ENCODE peak calls at places on chromosome 9, in nine cellular contexts. J is AG09319, O is left ventricle myocardium inferior, N is fibroblast of mammary gland, A is esophagus muscularis mucosa, K is IMR-90, I is B cell, C is progenitor cell of endocrine pancreas, F is bronchial epithelial cell. Y is an unnamed sample.

GRCh38 chr9:97934321-97935115 is 3.5 kb downstream of the HEMGN start:
- DNase-seq in J (no peak), O (no peak), N (no peak), A (no peak), K (no peak), I (no peak), C (no peak), F (no peak), Y (no peak)

GRCh38 chr9:14487547-14488185 is 173.7 kb upstream of the NFIB start:
- DNase-seq in J (no peak), O (no peak), N (no peak), A (no peak), K (no peak), I (no peak), C (no peak), F (no peak), Y (no peak)

GRCh38 chr9:8783999-8784398 is 984.4 kb upstream of the DMAC1 start:
- DNase-seq in J (no peak), O (no peak), N (no peak), A (no peak), K (no peak), I (no peak), C (no peak), F (no peak), Y (no peak)

GRCh38 chr9:77544491-77545000 is 103.6 kb downstream of the GNA14 start:
- DNase-seq in J (no peak), O (no peak), N (peak), A (no peak), K (no peak), I (no peak), C (no peak), F (peak), Y (no peak)

GRCh38 chr9:692636-693459 is 148.6 kb upstream of the DMRT1 start:
- DNase-seq in J (no peak), O (no peak), N (no peak), A (peak), K (no peak), I (no peak), C (no peak), F (no peak), Y (peak)

GRCh38 chr9:557601-558201 is 283.8 kb upstream of the DMRT1 start:
- DNase-seq in J (no peak), O (no peak), N (no peak), A (no peak), K (no peak), I (no peak), C (no peak), F (peak), Y (no peak)

GRCh38 chr9:135670721-135671590 is 7.8 kb downstream of the LCN9 start:
- DNase-seq in J (no peak), O (no peak), N (no peak), A (no peak), K (no peak), I (no peak), C (no peak), F (no peak), Y (no peak)

GRCh38 chr9:25681270-25681669 is 3.0 kb upstream of the TUSC1 start:
- DNase-seq in J (no peak), O (no peak), N (peak), A (no peak), K (peak), I (no peak), C (no peak), F (peak), Y (no peak)

GRCh38 chr9:13181652-13182051 is 97.8 kb downstream of the MPDZ start:
- DNase-seq in J (no peak), O (no peak), N (no peak), A (no peak), K (peak), I (no peak), C (no peak), F (peak), Y (no peak)

GRCh38 chr9:18473551-18474279 is at the start of gene ADAMTSL1:
- DNase-seq in J (peak), O (peak), N (peak), A (no peak), K (peak), I (no peak), C (no peak), F (no peak), Y (no peak)

GRCh38 chr9:118362596-118362995 is 658.4 kb downstream of the TLR4 start:
- DNase-seq in J (no peak), O (no peak), N (peak), A (no peak), K (no peak), I (no peak), C (no peak), F (no peak), Y (no peak)

GRCh38 chr9:34200092-34200491 is 21.2 kb downstream of the UBAP1 start:
- DNase-seq in J (no peak), O (no peak), N (no peak), A (no peak), K (no peak), I (no peak), C (no peak), F (no peak), Y (no peak)

GRCh38 chr9:111039203-111039907 is 1.1 kb upstream of the LPAR1 start:
- DNase-seq in J (no peak), O (no peak), N (no peak), A (no peak), K (no peak), I (no peak), C (peak), F (peak), Y (no peak)

GRCh38 chr9:96048116-96048953 is 172.8 kb downstream of the ERCC6L2 start:
- DNase-seq in J (no peak), O (no peak), N (no peak), A (no peak), K (no peak), I (no peak), C (peak), F (peak), Y (no peak)

GRCh38 chr9:123834218-123834906 is 95.6 kb downstream of the DENND1A start:
- DNase-seq in J (no peak), O (no peak), N (no peak), A (no peak), K (peak), I (no peak), C (no peak), F (no peak), Y (no peak)

GRCh38 chr9:78366827-78367226 is 69.9 kb downstream of the PSAT1 start:
- DNase-seq in J (no peak), O (no peak), N (no peak), A (no peak), K (no peak), I (no peak), C (no peak), F (no peak), Y (no peak)

GRCh38 chr9:92467041-92467440 is 15.3 kb downstream of the ASPN start:
- DNase-seq in J (no peak), O (no peak), N (no peak), A (no peak), K (no peak), I (no peak), C (no peak), F (no peak), Y (no peak)

GRCh38 chr9:79663878-79664277 is 92.1 kb downstream of the TLE4 start:
- DNase-seq in J (no peak), O (no peak), N (no peak), A (no peak), K (no peak), I (no peak), C (no peak), F (no peak), Y (no peak)

GRCh38 chr9:20125721-20126120 is 336.9 kb upstream of the SLC24A2 start:
- DNase-seq in J (no peak), O (no peak), N (no peak), A (no peak), K (no peak), I (no peak), C (no peak), F (no peak), Y (no peak)

GRCh38 chr9:125361837-125362531 is 100.4 kb downstream of the GAPVD1 start:
- DNase-seq in J (no peak), O (no peak), N (peak), A (no peak), K (peak), I (no peak), C (no peak), F (peak), Y (no peak)
- TF ChIP-seq CTCF in J (peak), O (no peak), N (peak), A (no peak), K (peak), I (peak), C (peak), F (peak), Y (peak)

GRCh38 chr9:107019216-107019615 is 156.2 kb downstream of the ZNF462 start:
- DNase-seq in J (peak), O (no peak), N (peak), A (peak), K (peak), I (no peak), C (no peak), F (no peak), Y (no peak)

GRCh38 chr9:107024193-107024592 is 161.2 kb downstream of the ZNF462 start:
- DNase-seq in J (no peak), O (no peak), N (no peak), A (no peak), K (no peak), I (no peak), C (no peak), F (peak), Y (no peak)

GRCh38 chr9:107016383-107016782 is 153.4 kb downstream of the ZNF462 start:
- DNase-seq in J (no peak), O (no peak), N (no peak), A (no peak), K (no peak), I (no peak), C (no peak), F (peak), Y (no peak)

GRCh38 chr9:107020040-107020530 is 157.1 kb downstream of the ZNF462 start:
- DNase-seq in J (peak), O (no peak), N (peak), A (peak), K (peak), I (no peak), C (no peak), F (peak), Y (no peak)
- TF ChIP-seq CTCF in J (no peak), O (no peak), N (peak), A (no peak), K (no peak), I (no peak), C (no peak), F (no peak), Y (peak)

DNA sequence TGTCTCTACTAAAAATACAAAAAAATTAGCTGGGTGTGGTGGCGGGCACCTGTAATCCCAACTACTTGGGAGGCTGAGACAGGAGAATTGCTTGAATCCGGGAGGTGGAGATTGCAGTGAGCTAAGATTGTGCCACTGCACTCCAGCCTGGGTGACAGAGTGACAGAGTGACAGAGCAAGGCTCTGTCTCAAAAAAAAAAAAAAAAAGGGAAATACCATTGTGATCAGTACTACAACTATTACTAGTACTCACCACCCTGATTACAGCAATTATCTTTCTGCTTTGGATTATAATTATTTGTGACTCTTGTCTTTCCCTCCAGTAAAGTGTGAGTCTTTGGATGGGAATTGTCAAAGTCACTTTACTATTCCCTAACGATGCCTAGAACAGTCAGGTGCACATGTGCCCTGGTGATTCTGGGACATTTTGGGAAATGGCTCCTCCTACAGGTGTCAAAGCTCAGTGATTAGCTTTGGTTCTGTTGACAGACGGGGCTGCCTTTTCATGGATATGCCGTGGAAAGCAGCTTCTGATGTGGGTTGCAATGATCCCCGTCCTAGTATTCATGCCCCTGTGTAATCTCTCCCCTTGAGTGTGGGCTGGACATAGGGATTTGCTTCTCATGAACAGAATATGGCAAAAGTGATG is 31.8 kb upstream of the FRRS1L start:
- DNase-seq in J (no peak), O (no peak), N (no peak), A (no peak), K (no peak), I (no peak), C (no peak), F (no peak), Y (no peak)
- TF ChIP-seq CTCF in J (no peak), O (no peak), N (peak), A (no peak), K (no peak), I (no peak), C (no peak), F (peak), Y (no peak)

GRCh38 chr9:35665471-35665818 is 450 bp upstream of the ARHGEF39 start:
- DNase-seq in J (no peak), O (no peak), N (no peak), A (no peak), K (no peak), I (no peak), C (no peak), F (no peak), Y (no peak)
- TF ChIP-seq CTCF in J (no peak), O (no peak), N (no peak), A (no peak), K (no peak), I (no peak), C (no peak), F (no peak), Y (no peak)

DNA sequence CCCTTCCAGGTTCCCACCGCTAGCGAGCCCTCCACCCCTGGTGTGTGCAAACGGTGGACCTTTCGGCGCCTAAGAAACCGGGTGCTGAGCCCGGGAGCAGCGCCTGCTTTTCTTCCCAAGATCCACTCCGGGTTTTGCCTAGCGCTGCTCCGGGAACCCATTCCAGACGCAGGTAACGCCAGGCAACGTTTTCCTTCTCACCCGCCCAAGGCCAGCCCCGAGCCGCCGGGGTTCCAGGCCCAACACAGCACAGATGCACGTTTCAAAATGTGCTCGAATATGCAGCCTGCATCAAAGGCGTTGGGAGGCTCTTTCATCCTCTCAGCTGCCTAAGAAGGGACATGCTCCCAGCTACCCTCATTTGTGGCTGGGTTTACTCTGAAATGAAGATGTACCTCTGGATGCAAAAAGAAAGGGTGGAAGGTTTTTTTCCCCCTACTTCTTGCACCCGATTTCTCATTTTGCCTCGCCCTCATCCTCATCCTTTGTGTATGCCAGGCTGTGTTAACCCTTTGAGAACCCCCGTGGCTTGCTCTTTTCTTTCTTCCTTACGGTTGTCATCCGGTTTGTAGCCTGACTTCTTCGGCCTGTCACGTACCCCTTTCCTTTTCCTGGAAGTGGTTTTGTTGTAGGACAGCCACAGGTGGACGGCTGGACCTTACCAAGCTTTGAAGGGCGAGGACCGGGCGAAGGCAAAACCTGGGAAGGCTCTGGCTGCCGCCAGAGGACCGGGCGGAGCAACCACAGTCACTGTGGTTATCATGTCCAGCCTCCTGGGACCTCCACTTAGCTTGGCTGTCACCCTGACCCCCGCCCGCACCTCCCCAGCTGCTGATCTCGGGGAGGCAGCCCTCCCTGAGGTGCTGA is 227.0 kb downstream of the SMARCA2 start:
- DNase-seq in J (peak), O (peak), N (peak), A (no peak), K (peak), I (peak), C (peak), F (peak), Y (peak)
- TF ChIP-seq CTCF in J (no peak), O (no peak), N (no peak), A (peak), K (no peak), I (no peak), C (no peak), F (peak), Y (peak)

DNA sequence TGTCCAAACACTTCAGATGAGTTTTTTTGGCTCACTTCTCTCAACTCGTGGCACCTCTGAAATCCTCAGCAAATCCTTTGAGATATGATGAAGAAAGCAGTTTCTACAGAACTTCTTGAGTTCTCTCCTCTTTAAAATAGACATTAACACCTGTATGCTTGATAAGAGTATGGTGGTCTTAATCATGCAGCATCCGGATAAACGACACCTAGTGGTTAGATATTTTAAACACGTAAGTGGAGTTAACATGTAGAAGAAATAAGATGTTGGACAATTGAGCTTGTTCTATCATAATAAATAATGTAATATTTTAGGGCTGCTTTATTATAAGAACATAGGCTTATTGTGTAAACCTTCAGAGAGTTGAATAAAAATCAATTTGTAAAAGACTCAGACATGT is 324.8 kb downstream of the CYLC2 start:
- DNase-seq in J (no peak), O (no peak), N (no peak), A (no peak), K (no peak), I (no peak), C (no peak), F (peak), Y (no peak)
- TF ChIP-seq CTCF in J (no peak), O (no peak), N (peak), A (no peak), K (no peak), I (no peak), C (peak), F (no peak), Y (no peak)

GRCh38 chr9:134663753-134664415 is 22.3 kb downstream of the COL5A1 start:
- DNase-seq in J (no peak), O (peak), N (peak), A (no peak), K (no peak), I (no peak), C (no peak), F (no peak), Y (no peak)
- TF ChIP-seq CTCF in J (peak), O (no peak), N (peak), A (no peak), K (peak), I (no peak), C (no peak), F (no peak), Y (peak)

GRCh38 chr9:71911908-71912325 is 478 bp downstream of the C9orf85 start:
- DNase-seq in J (no peak), O (no peak), N (peak), A (no peak), K (peak), I (no peak), C (no peak), F (no peak), Y (no peak)

GRCh38 chr9:71911061-71911907 is at the start of the genes ABHD17B and C9orf85:
- DNase-seq in J (peak), O (peak), N (peak), A (peak), K (peak), I (peak), C (peak), F (peak), Y (peak)

GRCh38 chr9:71909887-71910601 is 949 bp downstream of the ABHD17B start:
- DNase-seq in J (no peak), O (peak), N (peak), A (peak), K (peak), I (peak), C (peak), F (no peak), Y (peak)

GRCh38 chr9:71910602-71911060 is 362 bp downstream of the ABHD17B start:
- DNase-seq in J (no peak), O (no peak), N (no peak), A (no peak), K (no peak), I (no peak), C (no peak), F (no peak), Y (no peak)
- TF ChIP-seq CTCF in J (no peak), O (no peak), N (no peak), A (no peak), K (no peak), I (no peak), C (no peak), F (no peak), Y (no peak)

DNA sequence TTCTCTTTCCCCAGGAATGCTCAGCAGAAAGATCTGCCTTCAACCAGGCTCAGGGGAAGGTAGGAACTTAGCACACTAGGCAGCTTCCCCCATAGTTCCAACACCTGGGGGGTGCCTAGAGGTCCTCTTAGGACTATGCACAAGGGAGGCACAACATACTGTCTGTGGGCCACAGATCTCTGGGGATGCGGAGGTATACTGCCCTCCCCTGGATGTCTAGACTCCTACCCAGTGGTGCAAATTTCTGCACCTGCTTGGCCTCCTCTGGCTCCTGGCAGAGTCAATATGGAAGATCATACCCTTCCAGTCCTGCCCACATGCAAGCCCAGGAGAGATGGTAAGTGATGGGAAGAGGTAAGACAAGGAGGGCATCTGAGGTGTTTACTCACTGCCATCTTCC is 247.5 kb upstream of the DAPK1 start:
- DNase-seq in J (no peak), O (no peak), N (no peak), A (no peak), K (no peak), I (no peak), C (no peak), F (no peak), Y (no peak)
- TF ChIP-seq CTCF in J (no peak), O (no peak), N (no peak), A (no peak), K (no peak), I (no peak), C (no peak), F (no peak), Y (no peak)

GRCh38 chr9:133954862-133955529 is 37.1 kb downstream of the VAV2 start:
- DNase-seq in J (no peak), O (no peak), N (no peak), A (no peak), K (no peak), I (peak), C (no peak), F (no peak), Y (no peak)

GRCh38 chr9:133957328-133957727 is 34.8 kb downstream of the VAV2 start:
- DNase-seq in J (no peak), O (no peak), N (no peak), A (no peak), K (no peak), I (no peak), C (no peak), F (no peak), Y (no peak)

GRCh38 chr9:133956520-133957076 is 35.5 kb downstream of the VAV2 start:
- DNase-seq in J (no peak), O (no peak), N (no peak), A (no peak), K (peak), I (no peak), C (no peak), F (no peak), Y (peak)

GRCh38 chr9:133953976-133954709 is 38.0 kb downstream of the VAV2 start:
- DNase-seq in J (no peak), O (no peak), N (no peak), A (no peak), K (no peak), I (no peak), C (no peak), F (no peak), Y (no peak)

GRCh38 chr9:133955821-133956411 is 36.2 kb downstream of the VAV2 start:
- DNase-seq in J (no peak), O (no peak), N (no peak), A (no peak), K (peak), I (peak), C (no peak), F (no peak), Y (no peak)
- TF ChIP-seq CTCF in J (peak), O (peak), N (no peak), A (no peak), K (peak), I (no peak), C (peak), F (no peak), Y (peak)